ENCODE peak calls at places on chromosomes 1 and 21, in nine cellular contexts. K is SW480; W is retina; U is MM.1S; N is hypothalamus; F is smooth muscle cell of the brain vasculature; J is activated CD8-positive, alpha-beta T cell treated with anti-CD3 and anti-CD28 coated beads, Interleukin-2, amount 10 ng/mL, durations not matched to agents 7 days and 5 days; D is adrenal gland; A is islet precursor cell. Z is an unnamed sample.

GRCh38 chr1:150877220-150877516 is 769 bp upstream of the ARNT start:
- DNase-seq in N (no peak), K (no peak), F (no peak), J (no peak), D (no peak), U (peak; percentile 40), A (no peak), W (peak; percentile 39), Z (no peak)

GRCh38 chr21:42592156-42592820 is 61.1 kb upstream of the PDE9A start:
- DNase-seq in W (no peak), F (no peak), K (no peak), J (no peak), A (peak; percentile 34), D (no peak), N (no peak), U (no peak), Z (no peak)

GRCh38 chr21:33238565-33239255 is 9.0 kb downstream of the IFNAR2 start:
- DNase-seq in D (no peak), N (no peak), J (peak; percentile 23), A (no peak), U (peak; percentile 85), F (no peak), W (no peak), K (no peak), Z (no peak)

GRCh38 chr1:6928106-6928885 is 143.0 kb downstream of the CAMTA1 start:
- DNase-seq in W (no peak), U (no peak), K (no peak), F (no peak), N (no peak), A (no peak), D (no peak), J (no peak), Z (no peak)

GRCh38 chr1:162380061-162380846 is 1.3 kb upstream of the C1orf226 start:
- DNase-seq in W (no peak), K (no peak), J (no peak), D (no peak), N (no peak), U (no peak), A (peak; percentile 41), F (no peak), Z (no peak)

GRCh38 chr1:92441316-92442311 is 45.1 kb downstream of the GFI1 start:
- DNase-seq in U (no peak), N (no peak), W (no peak), J (no peak), A (no peak), K (peak; percentile 79), D (no peak), F (no peak), Z (no peak)

GRCh38 chr1:7608628-7609295 is 162.3 kb upstream of the VAMP3 start:
- DNase-seq in N (no peak), K (no peak), U (no peak), J (no peak), D (no peak), A (peak; percentile 94), F (no peak), W (no peak), Z (peak; percentile 36)

GRCh38 chr1:179228783-179229213 is 679 bp downstream of the ABL2 start:
- DNase-seq in U (no peak), F (no peak), D (peak; percentile 47), W (peak; percentile 55), A (peak; percentile 80), N (peak; percentile 20), K (peak; percentile 23), J (peak; percentile 33), Z (no peak)

GRCh38 chr1:204263240-204263848 is 49.6 kb upstream of the GOLT1A start:
- DNase-seq in A (no peak), J (no peak), W (peak; percentile 61), F (no peak), K (no peak), U (no peak), N (no peak), D (no peak), Z (no peak)

GRCh38 chr1:229487181-229487580 is 21.0 kb downstream of the NUP133 start:
- DNase-seq in U (no peak), K (no peak), F (no peak), D (no peak), J (no peak), W (no peak), A (no peak), N (no peak), Z (no peak)

GRCh38 chr1:64087768-64088167 is 115.7 kb upstream of the UBE2U start:
- DNase-seq in F (no peak), A (no peak), J (no peak), K (no peak), D (no peak), U (no peak), W (no peak), N (no peak), Z (no peak)

GRCh38 chr1:35883681-35884155 is 709 bp downstream of the AGO1 start:
- DNase-seq in W (no peak), N (no peak), U (no peak), A (peak; percentile 95), D (peak; percentile 48), K (peak; percentile 20), F (no peak), J (peak; percentile 32), Z (peak; percentile 84)

GRCh38 chr1:200780545-200781444 is 42.1 kb downstream of the CAMSAP2 start:
- DNase-seq in J (no peak), W (no peak), D (no peak), N (no peak), F (peak; percentile 15), A (no peak), U (peak; percentile 80), K (no peak), Z (no peak)

GRCh38 chr1:89310505-89310904 is 37.8 kb upstream of the GBP5 start:
- DNase-seq in U (peak; percentile 66), A (no peak), F (no peak), K (no peak), W (no peak), D (no peak), N (no peak), J (no peak), Z (no peak)

Z was measured in spleen.